ENCODE peak calls at places on chromosome 14, in five cellular contexts. One of them, this sample, is unnamed.

GRCh38 chr14:59236195-59236594 is 47.7 kb downstream of the DAAM1 start:
- DNase-seq in hepatocyte: no peak
- DNase-seq in epithelial cell of esophagus: no peak
- DNase-seq in tibial nerve: no peak
- DNase-seq in CD8-positive, alpha-beta T cell: no peak
- DNase-seq in this sample: no peak

GRCh38 chr14:101600891-101601602 is 39.8 kb downstream of the DIO3 start:
- DNase-seq in hepatocyte: no peak
- DNase-seq in CD8-positive, alpha-beta T cell: no peak
- DNase-seq in epithelial cell of esophagus: no peak
- DNase-seq in tibial nerve: no peak
- DNase-seq in this sample: no peak

GRCh38 chr14:36243183-36243582 is 66.7 kb upstream of the PTCSC3 start:
- DNase-seq in tibial nerve: no peak
- DNase-seq in CD8-positive, alpha-beta T cell: no peak
- DNase-seq in hepatocyte: no peak
- DNase-seq in epithelial cell of esophagus: no peak
- DNase-seq in this sample: no peak

GRCh38 chr14:92121207-92121669 is 268 bp downstream of the NDUFB1 start:
- DNase-seq in CD8-positive, alpha-beta T cell: no peak
- DNase-seq in hepatocyte: peak
- DNase-seq in tibial nerve: peak
- DNase-seq in epithelial cell of esophagus: peak
- DNase-seq in this sample: peak

GRCh38 chr14:104784218-104784568 is 11.4 kb downstream of the AKT1 start:
- DNase-seq in CD8-positive, alpha-beta T cell: no peak
- DNase-seq in hepatocyte: no peak
- DNase-seq in tibial nerve: no peak
- DNase-seq in epithelial cell of esophagus: no peak
- DNase-seq in this sample: no peak

GRCh38 chr14:56844603-56845002 is 34.3 kb upstream of the OTX2 start:
- DNase-seq in tibial nerve: no peak
- DNase-seq in hepatocyte: no peak
- DNase-seq in CD8-positive, alpha-beta T cell: no peak
- DNase-seq in epithelial cell of esophagus: no peak
- DNase-seq in this sample: no peak

GRCh38 chr14:35333797-35334743 is 41.9 kb downstream of the PSMA6 start:
- DNase-seq in epithelial cell of esophagus: no peak
- DNase-seq in CD8-positive, alpha-beta T cell: peak
- DNase-seq in tibial nerve: no peak
- DNase-seq in hepatocyte: no peak
- DNase-seq in this sample: no peak

GRCh38 chr14:64266206-64266605 is 28.0 kb downstream of the ESR2 start:
- DNase-seq in epithelial cell of esophagus: peak
- DNase-seq in CD8-positive, alpha-beta T cell: no peak
- DNase-seq in tibial nerve: no peak
- DNase-seq in hepatocyte: no peak
- DNase-seq in this sample: peak

GRCh38 chr14:104343690-104344640 is 205.6 kb downstream of the KIF26A start:
- DNase-seq in CD8-positive, alpha-beta T cell: no peak
- DNase-seq in epithelial cell of esophagus: no peak
- DNase-seq in hepatocyte: no peak
- DNase-seq in tibial nerve: no peak
- DNase-seq in this sample: no peak

GRCh38 chr14:64554551-64554950 is 4.8 kb downstream of the PPP1R36 start:
- DNase-seq in hepatocyte: no peak
- DNase-seq in CD8-positive, alpha-beta T cell: no peak
- DNase-seq in tibial nerve: no peak
- DNase-seq in epithelial cell of esophagus: peak
- DNase-seq in this sample: no peak

GRCh38 chr14:62443796-62444195 is 601.5 kb downstream of the KCNH5 start:
- DNase-seq in hepatocyte: no peak
- DNase-seq in tibial nerve: no peak
- DNase-seq in epithelial cell of esophagus: peak
- DNase-seq in CD8-positive, alpha-beta T cell: no peak
- DNase-seq in this sample: peak

GRCh38 chr14:90439874-90440442 is 43.1 kb downstream of the CALM1 start:
- DNase-seq in epithelial cell of esophagus: peak
- DNase-seq in tibial nerve: no peak
- DNase-seq in CD8-positive, alpha-beta T cell: no peak
- DNase-seq in hepatocyte: no peak
- DNase-seq in this sample: no peak

GRCh38 chr14:96501383-96501745 is 818 bp upstream of the PAPOLA start:
- DNase-seq in hepatocyte: peak
- DNase-seq in tibial nerve: no peak
- DNase-seq in CD8-positive, alpha-beta T cell: no peak
- DNase-seq in epithelial cell of esophagus: no peak
- DNase-seq in this sample: peak

GRCh38 chr14:21825147-21825743 is 151.6 kb upstream of the OR4E1 start:
- DNase-seq in hepatocyte: peak
- DNase-seq in CD8-positive, alpha-beta T cell: peak
- DNase-seq in tibial nerve: no peak
- DNase-seq in epithelial cell of esophagus: peak
- DNase-seq in this sample: peak

GRCh38 chr14:32417956-32418552 is 89.0 kb downstream of the AKAP6 start:
- DNase-seq in hepatocyte: peak
- DNase-seq in epithelial cell of esophagus: peak
- DNase-seq in CD8-positive, alpha-beta T cell: no peak
- DNase-seq in tibial nerve: no peak
- DNase-seq in this sample: peak

GRCh38 chr14:71011479-71011878 is 104.2 kb downstream of the PCNX1 start:
- DNase-seq in hepatocyte: no peak
- DNase-seq in tibial nerve: no peak
- DNase-seq in CD8-positive, alpha-beta T cell: no peak
- DNase-seq in epithelial cell of esophagus: no peak
- DNase-seq in this sample: no peak
- TF ChIP-seq CTCF in hepatocyte: peak
- TF ChIP-seq CTCF in tibial nerve: no peak
- TF ChIP-seq CTCF in CD8-positive, alpha-beta T cell: peak
- TF ChIP-seq CTCF in epithelial cell of esophagus: peak
- TF ChIP-seq CTCF in this sample: peak

GRCh38 chr14:52312872-52313492 is 1.1 kb upstream of the PTGER2 start:
- DNase-seq in CD8-positive, alpha-beta T cell: no peak
- DNase-seq in epithelial cell of esophagus: no peak
- DNase-seq in hepatocyte: peak
- DNase-seq in tibial nerve: no peak
- DNase-seq in this sample: no peak
- H3K4me3 ChIP-seq in CD8-positive, alpha-beta T cell: peak
- H3K4me3 ChIP-seq in epithelial cell of esophagus: no peak
- H3K4me3 ChIP-seq in hepatocyte: no peak
- H3K4me3 ChIP-seq in tibial nerve: peak
- H3K4me3 ChIP-seq in this sample: peak

GRCh38 chr14:75880512-75880911 is 101.3 kb downstream of the TGFB3 start:
- DNase-seq in CD8-positive, alpha-beta T cell: no peak
- DNase-seq in tibial nerve: no peak
- DNase-seq in epithelial cell of esophagus: no peak
- DNase-seq in hepatocyte: no peak
- DNase-seq in this sample: no peak

GRCh38 chr14:75886661-75887348 is 95.0 kb downstream of the TGFB3 start:
- DNase-seq in epithelial cell of esophagus: peak
- DNase-seq in hepatocyte: no peak
- DNase-seq in CD8-positive, alpha-beta T cell: no peak
- DNase-seq in tibial nerve: no peak
- DNase-seq in this sample: no peak

GRCh38 chr14:75885829-75886228 is 96.0 kb downstream of the TGFB3 start:
- DNase-seq in tibial nerve: no peak
- DNase-seq in CD8-positive, alpha-beta T cell: no peak
- DNase-seq in hepatocyte: no peak
- DNase-seq in epithelial cell of esophagus: peak
- DNase-seq in this sample: peak

GRCh38 chr14:75881986-75882385 is 99.8 kb downstream of the TGFB3 start:
- DNase-seq in epithelial cell of esophagus: no peak
- DNase-seq in tibial nerve: no peak
- DNase-seq in hepatocyte: no peak
- DNase-seq in CD8-positive, alpha-beta T cell: no peak
- DNase-seq in this sample: no peak

GRCh38 chr14:75884198-75884611 is 97.6 kb downstream of the TGFB3 start:
- DNase-seq in epithelial cell of esophagus: peak
- DNase-seq in tibial nerve: no peak
- DNase-seq in CD8-positive, alpha-beta T cell: no peak
- DNase-seq in hepatocyte: no peak
- DNase-seq in this sample: peak
- TF ChIP-seq CTCF in epithelial cell of esophagus: peak
- TF ChIP-seq CTCF in tibial nerve: no peak
- TF ChIP-seq CTCF in CD8-positive, alpha-beta T cell: no peak
- TF ChIP-seq CTCF in hepatocyte: peak
- TF ChIP-seq CTCF in this sample: peak

GRCh38 chr14:60645191-60645590 is 4.1 kb downstream of the SIX1 start:
- DNase-seq in tibial nerve: no peak
- DNase-seq in CD8-positive, alpha-beta T cell: no peak
- DNase-seq in epithelial cell of esophagus: no peak
- DNase-seq in hepatocyte: no peak
- DNase-seq in this sample: no peak
- H3K4me3 ChIP-seq in tibial nerve: no peak
- H3K4me3 ChIP-seq in CD8-positive, alpha-beta T cell: no peak
- H3K4me3 ChIP-seq in epithelial cell of esophagus: no peak
- H3K4me3 ChIP-seq in hepatocyte: peak
- H3K4me3 ChIP-seq in this sample: peak

DNA sequence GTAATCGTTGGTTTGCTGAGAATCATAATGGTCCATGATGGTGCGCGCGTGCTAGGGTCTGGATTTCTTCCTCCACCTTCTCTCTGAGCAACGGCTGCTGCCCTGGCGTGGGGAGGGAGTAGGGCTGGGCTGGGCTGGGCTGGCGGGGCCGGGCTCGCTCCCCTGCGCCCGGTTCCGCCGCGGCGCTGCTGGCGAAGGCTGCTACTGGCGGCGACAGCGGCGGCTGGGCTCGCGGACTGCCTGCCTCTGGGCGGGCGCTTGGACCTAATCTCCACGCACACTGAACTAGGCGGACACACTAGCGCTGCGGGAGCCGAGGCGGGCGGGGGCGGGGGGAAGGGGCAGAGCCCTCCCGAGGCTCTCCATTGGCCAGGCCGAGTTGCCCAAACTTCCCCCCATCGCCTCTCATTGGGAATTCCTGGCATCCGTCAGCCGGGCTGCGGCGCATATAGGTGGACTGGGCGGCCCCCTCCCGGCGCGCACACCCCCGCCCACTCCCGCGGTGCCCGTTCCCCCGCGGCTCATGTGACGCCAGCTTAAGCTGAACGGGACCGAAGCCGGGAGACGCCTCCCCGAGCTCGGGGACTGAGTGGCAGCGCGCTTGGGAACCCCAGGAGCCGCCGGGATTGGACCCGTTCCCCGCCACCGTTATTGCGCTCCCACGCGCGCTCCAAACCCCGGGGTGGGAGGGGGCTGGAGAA is at the start of gene ACTN1:
- DNase-seq in CD8-positive, alpha-beta T cell: peak
- DNase-seq in epithelial cell of esophagus: peak
- DNase-seq in tibial nerve: peak
- DNase-seq in hepatocyte: peak
- DNase-seq in this sample: peak
- TF ChIP-seq CTCF in CD8-positive, alpha-beta T cell: no peak
- TF ChIP-seq CTCF in epithelial cell of esophagus: no peak
- TF ChIP-seq CTCF in tibial nerve: peak
- TF ChIP-seq CTCF in hepatocyte: no peak
- TF ChIP-seq CTCF in this sample: no peak

GRCh38 chr14:75430526-75430925 is 2.7 kb downstream of the JDP2 start:
- DNase-seq in hepatocyte: peak
- DNase-seq in tibial nerve: peak
- DNase-seq in epithelial cell of esophagus: no peak
- DNase-seq in CD8-positive, alpha-beta T cell: no peak
- DNase-seq in this sample: no peak
- H3K4me3 ChIP-seq in hepatocyte: no peak
- H3K4me3 ChIP-seq in tibial nerve: peak
- H3K4me3 ChIP-seq in epithelial cell of esophagus: peak
- H3K4me3 ChIP-seq in CD8-positive, alpha-beta T cell: no peak
- H3K4me3 ChIP-seq in this sample: peak

DNA sequence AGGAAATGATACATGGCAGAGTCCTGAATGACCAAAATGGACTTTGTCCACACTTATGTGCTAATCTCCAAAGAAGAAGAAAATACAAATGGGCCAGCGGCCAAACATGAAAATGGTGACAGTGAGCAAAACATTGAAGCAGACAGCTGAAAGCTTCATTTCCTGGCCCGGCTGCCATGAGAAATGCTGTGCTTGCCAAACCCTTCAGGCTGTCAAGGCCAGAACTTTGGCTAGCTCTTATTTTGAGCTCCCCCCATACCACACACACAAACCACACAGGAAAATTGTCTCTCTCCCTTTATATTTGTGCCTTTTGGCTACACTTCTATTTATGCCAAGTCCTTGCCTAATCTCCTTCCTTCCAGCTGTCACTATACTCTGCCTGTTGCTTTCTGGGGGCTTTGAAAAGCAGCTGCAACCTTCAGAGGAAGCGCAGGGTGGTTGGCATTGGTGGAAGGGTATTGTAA is 323.8 kb downstream of the RAD51B start:
- DNase-seq in hepatocyte: peak
- DNase-seq in tibial nerve: peak
- DNase-seq in epithelial cell of esophagus: no peak
- DNase-seq in CD8-positive, alpha-beta T cell: no peak
- DNase-seq in this sample: peak
- TF ChIP-seq CTCF in hepatocyte: no peak
- TF ChIP-seq CTCF in tibial nerve: no peak
- TF ChIP-seq CTCF in epithelial cell of esophagus: no peak
- TF ChIP-seq CTCF in CD8-positive, alpha-beta T cell: no peak
- TF ChIP-seq CTCF in this sample: no peak

GRCh38 chr14:99601301-99601945 is 2.6 kb downstream of the CCDC85C start:
- DNase-seq in tibial nerve: no peak
- DNase-seq in epithelial cell of esophagus: no peak
- DNase-seq in hepatocyte: peak
- DNase-seq in CD8-positive, alpha-beta T cell: no peak
- DNase-seq in this sample: peak
- H3K4me3 ChIP-seq in tibial nerve: peak
- H3K4me3 ChIP-seq in epithelial cell of esophagus: peak
- H3K4me3 ChIP-seq in hepatocyte: peak
- H3K4me3 ChIP-seq in CD8-positive, alpha-beta T cell: no peak
- H3K4me3 ChIP-seq in this sample: peak

GRCh38 chr14:30957813-30958370 is 67.6 kb upstream of the AP4S1 start:
- DNase-seq in tibial nerve: no peak
- DNase-seq in hepatocyte: no peak
- DNase-seq in CD8-positive, alpha-beta T cell: no peak
- DNase-seq in epithelial cell of esophagus: no peak
- DNase-seq in this sample: no peak

GRCh38 chr14:30958555-30959407 is 66.7 kb upstream of the AP4S1 start:
- DNase-seq in epithelial cell of esophagus: no peak
- DNase-seq in hepatocyte: no peak
- DNase-seq in tibial nerve: no peak
- DNase-seq in CD8-positive, alpha-beta T cell: no peak
- DNase-seq in this sample: no peak

GRCh38 chr14:30961330-30961729 is 64.1 kb upstream of the AP4S1 start:
- DNase-seq in CD8-positive, alpha-beta T cell: no peak
- DNase-seq in tibial nerve: no peak
- DNase-seq in hepatocyte: no peak
- DNase-seq in epithelial cell of esophagus: no peak
- DNase-seq in this sample: no peak

DNA sequence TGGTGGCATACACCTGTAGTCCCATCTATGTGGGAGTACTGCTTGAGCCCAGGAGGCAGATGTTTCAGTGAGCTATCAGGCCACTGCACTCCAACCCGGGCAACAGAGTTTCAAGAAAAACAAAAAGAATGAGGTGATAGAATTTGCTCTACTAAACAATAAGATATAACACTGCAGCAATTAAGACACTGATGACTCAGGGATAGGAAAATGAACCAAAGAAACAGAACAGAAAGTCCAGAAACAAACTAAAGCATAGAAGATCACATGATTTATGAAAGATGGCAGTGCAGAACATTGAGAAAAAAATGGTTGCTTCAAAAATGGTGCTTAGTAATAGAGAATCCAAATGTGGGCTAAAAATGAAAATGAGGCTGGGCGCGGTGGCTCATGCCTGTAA is 65.2 kb upstream of the AP4S1 start:
- DNase-seq in epithelial cell of esophagus: no peak
- DNase-seq in tibial nerve: no peak
- DNase-seq in hepatocyte: no peak
- DNase-seq in CD8-positive, alpha-beta T cell: no peak
- DNase-seq in this sample: no peak
- TF ChIP-seq CTCF in epithelial cell of esophagus: no peak
- TF ChIP-seq CTCF in tibial nerve: no peak
- TF ChIP-seq CTCF in hepatocyte: no peak
- TF ChIP-seq CTCF in CD8-positive, alpha-beta T cell: no peak
- TF ChIP-seq CTCF in this sample: no peak